ENCODE peak calls at places on chromosomes 6 and 20, in nine cellular contexts. One of them, this sample, is unnamed.

GRCh38 chr20:5463007-5463686 is 146.4 kb upstream of the PROKR2 start:
- DNase-seq in cardiac fibroblast: no peak
- DNase-seq in left ventricle myocardium inferior: no peak
- DNase-seq in A549: no peak
- DNase-seq in GM13977: no peak
- DNase-seq in Calu3: no peak
- DNase-seq in choroid plexus epithelial cell: peak; percentile 5
- DNase-seq in endothelial cell: no peak
- DNase-seq in nephron progenitor cell: no peak
- DNase-seq in this sample: no peak

GRCh38 chr20:45409531-45410272 is 1.6 kb downstream of the DBNDD2 start:
- DNase-seq in cardiac fibroblast: no peak
- DNase-seq in endothelial cell: no peak
- DNase-seq in GM13977: no peak
- DNase-seq in nephron progenitor cell: no peak
- DNase-seq in left ventricle myocardium inferior: no peak
- DNase-seq in A549: no peak
- DNase-seq in choroid plexus epithelial cell: no peak
- DNase-seq in Calu3: no peak
- DNase-seq in this sample: no peak

GRCh38 chr6:3013486-3013885 is 13.8 kb downstream of the NQO2 start:
- DNase-seq in nephron progenitor cell: no peak
- DNase-seq in A549: peak; percentile 66
- DNase-seq in GM13977: no peak
- DNase-seq in left ventricle myocardium inferior: peak; percentile 36
- DNase-seq in cardiac fibroblast: peak; percentile 53
- DNase-seq in endothelial cell: peak; percentile 11
- DNase-seq in Calu3: no peak
- DNase-seq in choroid plexus epithelial cell: peak; percentile 43
- DNase-seq in this sample: peak; percentile 85

GRCh38 chr6:11354019-11354418 is 121.6 kb upstream of the NEDD9 start:
- DNase-seq in left ventricle myocardium inferior: peak; percentile 25
- DNase-seq in endothelial cell: peak; percentile 11
- DNase-seq in nephron progenitor cell: no peak
- DNase-seq in choroid plexus epithelial cell: peak; percentile 84
- DNase-seq in cardiac fibroblast: peak; percentile 84
- DNase-seq in A549: no peak
- DNase-seq in Calu3: no peak
- DNase-seq in GM13977: no peak
- DNase-seq in this sample: peak; percentile 95

GRCh38 chr6:89928604-89929003 is 34.3 kb downstream of the GJA10 start:
- DNase-seq in Calu3: no peak
- DNase-seq in endothelial cell: no peak
- DNase-seq in choroid plexus epithelial cell: peak; percentile 24
- DNase-seq in nephron progenitor cell: no peak
- DNase-seq in left ventricle myocardium inferior: no peak
- DNase-seq in cardiac fibroblast: no peak
- DNase-seq in A549: no peak
- DNase-seq in GM13977: no peak
- DNase-seq in this sample: peak; percentile 38

GRCh38 chr20:19254956-19255355 is 42.5 kb downstream of the SLC24A3 start:
- DNase-seq in Calu3: no peak
- DNase-seq in nephron progenitor cell: no peak
- DNase-seq in A549: no peak
- DNase-seq in choroid plexus epithelial cell: peak; percentile 19
- DNase-seq in left ventricle myocardium inferior: no peak
- DNase-seq in GM13977: no peak
- DNase-seq in cardiac fibroblast: no peak
- DNase-seq in endothelial cell: no peak
- DNase-seq in this sample: no peak

GRCh38 chr6:18155273-18155863 is at the start of gene KDM1B:
- DNase-seq in left ventricle myocardium inferior: peak; percentile 98
- DNase-seq in choroid plexus epithelial cell: peak; percentile 99
- DNase-seq in nephron progenitor cell: no peak
- DNase-seq in A549: peak; percentile 95
- DNase-seq in endothelial cell: no peak
- DNase-seq in GM13977: peak; percentile 100
- DNase-seq in cardiac fibroblast: peak; percentile 99
- DNase-seq in Calu3: no peak
- DNase-seq in this sample: peak; percentile 90

GRCh38 chr20:49415005-49415663 is 67.3 kb downstream of the KCNB1 start:
- DNase-seq in left ventricle myocardium inferior: no peak
- DNase-seq in Calu3: no peak
- DNase-seq in cardiac fibroblast: no peak
- DNase-seq in choroid plexus epithelial cell: no peak
- DNase-seq in GM13977: no peak
- DNase-seq in nephron progenitor cell: no peak
- DNase-seq in endothelial cell: no peak
- DNase-seq in A549: no peak
- DNase-seq in this sample: no peak

GRCh38 chr6:1614767-1615650 is 5.3 kb downstream of the FOXC1 start:
- DNase-seq in A549: no peak
- DNase-seq in nephron progenitor cell: peak; percentile 68
- DNase-seq in GM13977: peak; percentile 84
- DNase-seq in choroid plexus epithelial cell: no peak
- DNase-seq in Calu3: peak; percentile 38
- DNase-seq in left ventricle myocardium inferior: no peak
- DNase-seq in cardiac fibroblast: no peak
- DNase-seq in endothelial cell: peak; percentile 44
- DNase-seq in this sample: no peak

GRCh38 chr20:53335509-53335908 is 258.1 kb downstream of the ZNF217 start:
- DNase-seq in choroid plexus epithelial cell: no peak
- DNase-seq in GM13977: no peak
- DNase-seq in cardiac fibroblast: no peak
- DNase-seq in left ventricle myocardium inferior: no peak
- DNase-seq in endothelial cell: no peak
- DNase-seq in nephron progenitor cell: no peak
- DNase-seq in Calu3: no peak
- DNase-seq in A549: no peak
- DNase-seq in this sample: no peak

GRCh38 chr6:96521267-96521624 is 360 bp upstream of the UFL1 start:
- DNase-seq in nephron progenitor cell: no peak
- DNase-seq in cardiac fibroblast: no peak
- DNase-seq in GM13977: no peak
- DNase-seq in choroid plexus epithelial cell: no peak
- DNase-seq in endothelial cell: no peak
- DNase-seq in left ventricle myocardium inferior: no peak
- DNase-seq in Calu3: no peak
- DNase-seq in A549: no peak
- DNase-seq in this sample: no peak

GRCh38 chr6:96522469-96523009 is 933 bp downstream of the UFL1 start:
- DNase-seq in GM13977: no peak
- DNase-seq in choroid plexus epithelial cell: peak; percentile 38
- DNase-seq in A549: peak; percentile 9
- DNase-seq in nephron progenitor cell: no peak
- DNase-seq in endothelial cell: no peak
- DNase-seq in cardiac fibroblast: peak; percentile 31
- DNase-seq in Calu3: no peak
- DNase-seq in left ventricle myocardium inferior: no peak
- DNase-seq in this sample: peak; percentile 15

GRCh38 chr6:96520039-96520850 is 1.4 kb upstream of the UFL1 start:
- DNase-seq in Calu3: peak; percentile 80
- DNase-seq in endothelial cell: no peak
- DNase-seq in nephron progenitor cell: no peak
- DNase-seq in GM13977: no peak
- DNase-seq in choroid plexus epithelial cell: peak; percentile 50
- DNase-seq in left ventricle myocardium inferior: no peak
- DNase-seq in cardiac fibroblast: peak; percentile 15
- DNase-seq in A549: peak; percentile 3
- DNase-seq in this sample: peak; percentile 91

GRCh38 chr6:96520851-96521115 is 823 bp upstream of the UFL1 start:
- DNase-seq in Calu3: no peak
- DNase-seq in cardiac fibroblast: no peak
- DNase-seq in choroid plexus epithelial cell: peak; percentile 5
- DNase-seq in GM13977: no peak
- DNase-seq in left ventricle myocardium inferior: no peak
- DNase-seq in nephron progenitor cell: no peak
- DNase-seq in A549: no peak
- DNase-seq in endothelial cell: no peak
- DNase-seq in this sample: peak; percentile 17

GRCh38 chr6:96521625-96522468 is at the start of gene UFL1:
- DNase-seq in cardiac fibroblast: peak; percentile 94
- DNase-seq in A549: peak; percentile 91
- DNase-seq in left ventricle myocardium inferior: peak; percentile 96
- DNase-seq in nephron progenitor cell: peak; percentile 93
- DNase-seq in choroid plexus epithelial cell: peak; percentile 95
- DNase-seq in Calu3: peak; percentile 93
- DNase-seq in endothelial cell: peak; percentile 91
- DNase-seq in GM13977: peak; percentile 83
- DNase-seq in this sample: peak; percentile 84
- TF ChIP-seq CTCF in cardiac fibroblast: peak; percentile 1
- TF ChIP-seq CTCF in A549: no peak
- TF ChIP-seq CTCF in left ventricle myocardium inferior: no peak
- TF ChIP-seq CTCF in nephron progenitor cell: no peak
- TF ChIP-seq CTCF in choroid plexus epithelial cell: no peak
- TF ChIP-seq CTCF in Calu3: no peak
- TF ChIP-seq CTCF in endothelial cell: no peak
- TF ChIP-seq CTCF in GM13977: no peak
- TF ChIP-seq CTCF in this sample: no peak

DNA sequence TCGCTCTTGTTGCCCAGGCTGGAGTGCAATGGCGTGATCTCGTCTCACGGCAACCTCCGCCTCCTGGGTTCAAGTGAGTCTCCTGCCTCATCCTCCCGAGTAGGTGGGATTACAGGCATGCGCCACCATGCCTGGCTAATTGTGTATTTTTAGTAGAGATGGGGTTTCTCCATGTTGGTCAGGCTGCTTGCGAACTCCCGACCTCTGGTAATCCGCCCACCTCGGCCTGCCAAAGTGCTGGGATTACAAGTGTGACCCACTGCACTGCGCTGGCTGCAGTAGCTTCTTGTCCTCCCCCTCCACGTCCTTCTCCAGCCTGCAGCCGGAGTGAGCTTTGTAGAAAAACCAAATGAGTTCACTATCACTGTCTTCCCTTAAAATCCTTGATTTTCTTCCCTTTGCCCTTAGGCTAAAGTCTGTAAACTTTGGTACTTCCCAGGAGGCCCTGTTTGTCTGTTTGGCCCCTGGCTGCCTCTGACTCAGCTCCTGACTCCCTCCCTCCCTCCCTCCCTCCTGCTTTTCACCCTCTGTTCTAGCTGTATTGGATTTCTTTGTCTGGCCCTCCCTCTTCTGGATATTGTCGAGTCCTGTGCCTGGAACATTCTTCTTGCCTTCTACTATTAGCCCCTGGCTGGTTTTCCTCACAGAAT is 12.9 kb downstream of the PARD6B start:
- DNase-seq in cardiac fibroblast: peak; percentile 93
- DNase-seq in GM13977: no peak
- DNase-seq in left ventricle myocardium inferior: peak; percentile 43
- DNase-seq in choroid plexus epithelial cell: peak; percentile 94
- DNase-seq in endothelial cell: no peak
- DNase-seq in A549: peak; percentile 92
- DNase-seq in Calu3: peak; percentile 73
- DNase-seq in nephron progenitor cell: peak; percentile 38
- DNase-seq in this sample: peak; percentile 84
- TF ChIP-seq CTCF in cardiac fibroblast: peak; percentile 47
- TF ChIP-seq CTCF in GM13977: no peak
- TF ChIP-seq CTCF in left ventricle myocardium inferior: peak; percentile 50
- TF ChIP-seq CTCF in choroid plexus epithelial cell: peak; percentile 58
- TF ChIP-seq CTCF in endothelial cell: no peak
- TF ChIP-seq CTCF in A549: peak; percentile 57
- TF ChIP-seq CTCF in Calu3: no peak
- TF ChIP-seq CTCF in nephron progenitor cell: no peak
- TF ChIP-seq CTCF in this sample: peak; percentile 36

DNA sequence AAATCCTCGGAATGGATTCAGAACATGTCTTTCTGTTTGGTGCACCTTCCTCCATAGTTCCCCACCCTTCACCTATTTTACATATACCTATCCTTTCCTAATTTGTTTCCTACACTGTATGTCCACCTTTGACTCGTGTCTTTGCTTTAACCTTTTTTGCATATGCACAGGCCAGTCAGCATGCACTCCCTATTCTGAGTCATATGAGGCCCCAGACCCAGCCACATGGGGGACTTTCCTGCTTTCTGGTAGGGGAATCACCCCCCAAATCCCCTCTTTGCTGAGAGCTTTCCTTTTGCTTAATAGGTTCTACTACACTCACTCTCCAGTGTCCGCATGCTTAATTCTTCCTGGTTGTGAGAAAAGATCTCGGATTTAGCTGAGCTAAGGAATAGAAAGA is 393.8 kb upstream of the IMPG1 start:
- DNase-seq in choroid plexus epithelial cell: no peak
- DNase-seq in left ventricle myocardium inferior: no peak
- DNase-seq in cardiac fibroblast: no peak
- DNase-seq in nephron progenitor cell: no peak
- DNase-seq in GM13977: no peak
- DNase-seq in endothelial cell: no peak
- DNase-seq in A549: no peak
- DNase-seq in Calu3: no peak
- DNase-seq in this sample: no peak
- TF ChIP-seq CTCF in choroid plexus epithelial cell: no peak
- TF ChIP-seq CTCF in left ventricle myocardium inferior: no peak
- TF ChIP-seq CTCF in cardiac fibroblast: no peak
- TF ChIP-seq CTCF in nephron progenitor cell: no peak
- TF ChIP-seq CTCF in GM13977: no peak
- TF ChIP-seq CTCF in endothelial cell: no peak
- TF ChIP-seq CTCF in A549: no peak
- TF ChIP-seq CTCF in Calu3: no peak
- TF ChIP-seq CTCF in this sample: no peak

DNA sequence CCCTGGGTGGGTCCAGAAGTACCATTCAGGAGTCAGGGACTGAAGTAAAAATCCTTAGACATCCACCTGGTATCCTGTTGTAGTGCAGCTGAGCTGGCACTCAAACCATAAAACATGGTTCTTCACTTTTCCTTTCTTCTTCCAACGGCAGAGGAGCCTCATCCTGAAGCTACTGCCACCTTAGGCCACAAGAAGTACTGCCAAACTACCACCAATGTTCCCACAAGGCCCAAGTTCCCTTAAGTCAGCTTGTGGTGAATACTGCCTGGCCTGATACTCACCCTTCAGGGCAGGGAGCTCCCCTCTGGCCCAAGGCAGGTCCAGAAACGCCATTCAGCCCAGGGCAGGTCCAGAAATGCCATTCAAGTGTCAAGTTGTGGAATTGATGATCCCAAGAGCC is 1053.4 kb upstream of the CITED2 start:
- DNase-seq in cardiac fibroblast: no peak
- DNase-seq in nephron progenitor cell: no peak
- DNase-seq in GM13977: no peak
- DNase-seq in endothelial cell: no peak
- DNase-seq in Calu3: no peak
- DNase-seq in A549: peak; percentile 19
- DNase-seq in left ventricle myocardium inferior: no peak
- DNase-seq in choroid plexus epithelial cell: no peak
- DNase-seq in this sample: no peak
- TF ChIP-seq CTCF in cardiac fibroblast: no peak
- TF ChIP-seq CTCF in nephron progenitor cell: no peak
- TF ChIP-seq CTCF in GM13977: no peak
- TF ChIP-seq CTCF in endothelial cell: no peak
- TF ChIP-seq CTCF in Calu3: no peak
- TF ChIP-seq CTCF in A549: no peak
- TF ChIP-seq CTCF in left ventricle myocardium inferior: no peak
- TF ChIP-seq CTCF in choroid plexus epithelial cell: peak; percentile 2
- TF ChIP-seq CTCF in this sample: no peak

This sample was measured in bronchial epithelial cell.